ENCODE peak calls at places on chromosome 9, in ten cellular contexts. One of them, this sample, is unnamed.
A peak's percentile ranks its signal among the peaks of the same experiment; 100 is the strongest.

GRCh38 chr9:93264338-93265125 is 80.6 kb downstream of the WNK2 start:
- DNase-seq in omental fat pad: no peak
- DNase-seq in fibroblast of pulmonary artery: no peak
- DNase-seq in cardiac fibroblast: no peak
- DNase-seq in A549: no peak
- DNase-seq in HFFc6: no peak
- DNase-seq in ovary: no peak
- DNase-seq in endothelial cell: no peak
- DNase-seq in keratinocyte: no peak
- DNase-seq in OCI-LY7: no peak
- DNase-seq in this sample: no peak

GRCh38 chr9:113625456-113625855 is 161.9 kb downstream of the RGS3 start:
- DNase-seq in omental fat pad: no peak
- DNase-seq in keratinocyte: no peak
- DNase-seq in HFFc6: no peak
- DNase-seq in endothelial cell: no peak
- DNase-seq in fibroblast of pulmonary artery: no peak
- DNase-seq in ovary: no peak
- DNase-seq in A549: no peak
- DNase-seq in cardiac fibroblast: no peak
- DNase-seq in OCI-LY7: no peak
- DNase-seq in this sample: no peak

GRCh38 chr9:91374939-91375338 is 13.2 kb upstream of the AUH start:
- DNase-seq in cardiac fibroblast: peak; percentile 67
- DNase-seq in omental fat pad: no peak
- DNase-seq in A549: no peak
- DNase-seq in endothelial cell: no peak
- DNase-seq in keratinocyte: no peak
- DNase-seq in OCI-LY7: no peak
- DNase-seq in HFFc6: peak; percentile 91
- DNase-seq in fibroblast of pulmonary artery: peak; percentile 77
- DNase-seq in ovary: no peak
- DNase-seq in this sample: no peak

GRCh38 chr9:129459550-129460322 is 161.2 kb downstream of the C9orf50 start:
- DNase-seq in OCI-LY7: peak; percentile 14
- DNase-seq in keratinocyte: no peak
- DNase-seq in HFFc6: no peak
- DNase-seq in ovary: no peak
- DNase-seq in A549: no peak
- DNase-seq in endothelial cell: no peak
- DNase-seq in cardiac fibroblast: no peak
- DNase-seq in omental fat pad: no peak
- DNase-seq in fibroblast of pulmonary artery: no peak
- DNase-seq in this sample: peak; percentile 74

GRCh38 chr9:73038613-73039012 is 85.8 kb upstream of the ALDH1A1 start:
- DNase-seq in endothelial cell: no peak
- DNase-seq in keratinocyte: no peak
- DNase-seq in OCI-LY7: no peak
- DNase-seq in cardiac fibroblast: peak; percentile 5
- DNase-seq in A549: no peak
- DNase-seq in HFFc6: peak; percentile 9
- DNase-seq in ovary: peak; percentile 89
- DNase-seq in omental fat pad: peak; percentile 24
- DNase-seq in fibroblast of pulmonary artery: peak; percentile 58
- DNase-seq in this sample: no peak

GRCh38 chr9:8760000-8760767 is 960.6 kb upstream of the DMAC1 start:
- DNase-seq in OCI-LY7: no peak
- DNase-seq in ovary: no peak
- DNase-seq in HFFc6: no peak
- DNase-seq in fibroblast of pulmonary artery: no peak
- DNase-seq in cardiac fibroblast: no peak
- DNase-seq in endothelial cell: no peak
- DNase-seq in omental fat pad: no peak
- DNase-seq in keratinocyte: no peak
- DNase-seq in A549: no peak
- DNase-seq in this sample: no peak

GRCh38 chr9:35616681-35617459 is 1.3 kb downstream of the CD72 start:
- DNase-seq in HFFc6: no peak
- DNase-seq in keratinocyte: peak; percentile 17
- DNase-seq in endothelial cell: peak; percentile 43
- DNase-seq in omental fat pad: peak; percentile 75
- DNase-seq in fibroblast of pulmonary artery: peak; percentile 55
- DNase-seq in OCI-LY7: peak; percentile 79
- DNase-seq in A549: no peak
- DNase-seq in cardiac fibroblast: peak; percentile 52
- DNase-seq in ovary: peak; percentile 59
- DNase-seq in this sample: peak; percentile 87

GRCh38 chr9:83935276-83935890 is 14.2 kb upstream of the KIF27 start:
- DNase-seq in OCI-LY7: no peak
- DNase-seq in omental fat pad: no peak
- DNase-seq in endothelial cell: no peak
- DNase-seq in HFFc6: peak; percentile 81
- DNase-seq in keratinocyte: no peak
- DNase-seq in cardiac fibroblast: peak; percentile 88
- DNase-seq in A549: no peak
- DNase-seq in ovary: no peak
- DNase-seq in fibroblast of pulmonary artery: peak; percentile 85
- DNase-seq in this sample: no peak

GRCh38 chr9:21056931-21057330 is 20.8 kb downstream of the IFNB1 start:
- DNase-seq in omental fat pad: no peak
- DNase-seq in endothelial cell: no peak
- DNase-seq in OCI-LY7: no peak
- DNase-seq in cardiac fibroblast: peak; percentile 51
- DNase-seq in A549: no peak
- DNase-seq in ovary: no peak
- DNase-seq in keratinocyte: no peak
- DNase-seq in fibroblast of pulmonary artery: peak; percentile 17
- DNase-seq in HFFc6: peak; percentile 1
- DNase-seq in this sample: no peak

GRCh38 chr9:132114102-132114707 is 34.5 kb upstream of the MED27 start:
- DNase-seq in endothelial cell: peak; percentile 88
- DNase-seq in keratinocyte: peak; percentile 9
- DNase-seq in OCI-LY7: no peak
- DNase-seq in cardiac fibroblast: peak; percentile 56
- DNase-seq in ovary: peak; percentile 33
- DNase-seq in fibroblast of pulmonary artery: peak; percentile 69
- DNase-seq in A549: peak; percentile 59
- DNase-seq in omental fat pad: peak; percentile 31
- DNase-seq in HFFc6: no peak
- DNase-seq in this sample: peak; percentile 58

GRCh38 chr9:80501635-80502034 is 929.9 kb downstream of the TLE4 start:
- DNase-seq in A549: no peak
- DNase-seq in endothelial cell: no peak
- DNase-seq in keratinocyte: no peak
- DNase-seq in HFFc6: no peak
- DNase-seq in fibroblast of pulmonary artery: peak; percentile 24
- DNase-seq in cardiac fibroblast: peak; percentile 85
- DNase-seq in ovary: no peak
- DNase-seq in omental fat pad: no peak
- DNase-seq in OCI-LY7: no peak
- DNase-seq in this sample: no peak

GRCh38 chr9:95031711-95032461 is 285.6 kb downstream of the FANCC start:
- DNase-seq in cardiac fibroblast: no peak
- DNase-seq in ovary: no peak
- DNase-seq in A549: no peak
- DNase-seq in keratinocyte: no peak
- DNase-seq in fibroblast of pulmonary artery: no peak
- DNase-seq in endothelial cell: no peak
- DNase-seq in omental fat pad: no peak
- DNase-seq in HFFc6: no peak
- DNase-seq in OCI-LY7: peak; percentile 11
- DNase-seq in this sample: no peak

GRCh38 chr9:125356032-125356431 is 94.4 kb downstream of the GAPVD1 start:
- DNase-seq in keratinocyte: no peak
- DNase-seq in fibroblast of pulmonary artery: no peak
- DNase-seq in A549: no peak
- DNase-seq in cardiac fibroblast: no peak
- DNase-seq in ovary: no peak
- DNase-seq in omental fat pad: no peak
- DNase-seq in OCI-LY7: no peak
- DNase-seq in endothelial cell: no peak
- DNase-seq in HFFc6: no peak
- DNase-seq in this sample: no peak

GRCh38 chr9:125366676-125367075 is 105.0 kb downstream of the GAPVD1 start:
- DNase-seq in A549: no peak
- DNase-seq in endothelial cell: no peak
- DNase-seq in HFFc6: no peak
- DNase-seq in omental fat pad: no peak
- DNase-seq in cardiac fibroblast: no peak
- DNase-seq in keratinocyte: no peak
- DNase-seq in fibroblast of pulmonary artery: no peak
- DNase-seq in OCI-LY7: no peak
- DNase-seq in ovary: no peak
- DNase-seq in this sample: no peak

GRCh38 chr9:125360621-125361020 is 99.0 kb downstream of the GAPVD1 start:
- DNase-seq in fibroblast of pulmonary artery: no peak
- DNase-seq in OCI-LY7: no peak
- DNase-seq in cardiac fibroblast: no peak
- DNase-seq in endothelial cell: no peak
- DNase-seq in ovary: no peak
- DNase-seq in HFFc6: no peak
- DNase-seq in A549: no peak
- DNase-seq in keratinocyte: no peak
- DNase-seq in omental fat pad: no peak
- DNase-seq in this sample: no peak

GRCh38 chr9:125359011-125359410 is 97.4 kb downstream of the GAPVD1 start:
- DNase-seq in A549: no peak
- DNase-seq in fibroblast of pulmonary artery: no peak
- DNase-seq in endothelial cell: no peak
- DNase-seq in ovary: no peak
- DNase-seq in omental fat pad: no peak
- DNase-seq in OCI-LY7: no peak
- DNase-seq in HFFc6: no peak
- DNase-seq in keratinocyte: no peak
- DNase-seq in cardiac fibroblast: no peak
- DNase-seq in this sample: no peak

DNA sequence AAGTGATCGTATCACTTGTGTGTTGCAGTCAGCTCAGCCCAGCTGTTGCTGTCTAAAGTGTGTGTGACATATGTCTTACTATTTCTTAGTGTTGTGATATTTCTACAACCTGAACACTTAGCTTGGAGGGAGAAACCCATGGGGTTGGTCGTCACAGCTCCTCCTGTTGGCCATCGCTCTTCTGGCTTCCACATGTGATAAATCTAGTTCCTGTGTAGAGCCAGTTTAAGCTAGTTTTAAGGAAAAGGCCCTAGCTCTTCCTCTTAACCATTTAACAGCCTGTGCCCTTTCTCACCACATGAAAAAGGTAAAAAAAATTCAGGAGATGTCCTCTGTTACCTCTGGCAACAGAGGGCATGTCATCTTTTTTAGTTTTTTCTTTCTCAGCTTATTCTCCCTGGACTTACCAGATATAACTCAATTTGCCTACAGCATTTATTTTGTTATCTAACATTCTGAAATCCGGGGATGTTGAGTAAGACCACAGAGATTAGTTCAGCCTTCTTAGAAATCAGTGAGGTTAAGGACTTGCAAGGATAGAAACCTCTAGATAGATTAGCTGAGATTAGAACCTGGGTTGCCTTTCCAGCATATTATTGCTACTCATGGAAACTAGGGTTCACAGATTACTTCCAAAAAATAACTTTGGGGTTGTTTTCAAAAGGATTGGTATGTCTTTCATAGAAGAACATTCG is 100.4 kb downstream of the GAPVD1 start:
- DNase-seq in HFFc6: no peak
- DNase-seq in fibroblast of pulmonary artery: peak; percentile 34
- DNase-seq in omental fat pad: no peak
- DNase-seq in OCI-LY7: peak; percentile 43
- DNase-seq in ovary: no peak
- DNase-seq in endothelial cell: peak; percentile 52
- DNase-seq in A549: no peak
- DNase-seq in keratinocyte: no peak
- DNase-seq in cardiac fibroblast: peak; percentile 39
- DNase-seq in this sample: no peak
- TF ChIP-seq CTCF in HFFc6: peak; percentile 66
- TF ChIP-seq CTCF in fibroblast of pulmonary artery: peak; percentile 41
- TF ChIP-seq CTCF in omental fat pad: no peak
- TF ChIP-seq CTCF in OCI-LY7: peak; percentile 68
- TF ChIP-seq CTCF in ovary: no peak
- TF ChIP-seq CTCF in endothelial cell: peak; percentile 31
- TF ChIP-seq CTCF in A549: peak; percentile 22
- TF ChIP-seq CTCF in keratinocyte: no peak
- TF ChIP-seq CTCF in cardiac fibroblast: peak; percentile 18
- TF ChIP-seq CTCF in this sample: no peak

GRCh38 chr9:88672874-88673695 is 138.1 kb downstream of the NXNL2 start:
- DNase-seq in omental fat pad: no peak
- DNase-seq in ovary: no peak
- DNase-seq in HFFc6: no peak
- DNase-seq in cardiac fibroblast: no peak
- DNase-seq in OCI-LY7: no peak
- DNase-seq in fibroblast of pulmonary artery: no peak
- DNase-seq in keratinocyte: no peak
- DNase-seq in A549: no peak
- DNase-seq in endothelial cell: no peak
- DNase-seq in this sample: no peak
- TF ChIP-seq CTCF in omental fat pad: no peak
- TF ChIP-seq CTCF in ovary: no peak
- TF ChIP-seq CTCF in HFFc6: peak; percentile 9
- TF ChIP-seq CTCF in cardiac fibroblast: no peak
- TF ChIP-seq CTCF in OCI-LY7: no peak
- TF ChIP-seq CTCF in fibroblast of pulmonary artery: no peak
- TF ChIP-seq CTCF in keratinocyte: no peak
- TF ChIP-seq CTCF in A549: no peak
- TF ChIP-seq CTCF in endothelial cell: no peak
- TF ChIP-seq CTCF in this sample: no peak

GRCh38 chr9:133727277-133727875 is 10.8 kb downstream of the SARDH start:
- DNase-seq in cardiac fibroblast: no peak
- DNase-seq in omental fat pad: peak; percentile 1
- DNase-seq in fibroblast of pulmonary artery: no peak
- DNase-seq in keratinocyte: no peak
- DNase-seq in A549: no peak
- DNase-seq in ovary: no peak
- DNase-seq in OCI-LY7: no peak
- DNase-seq in endothelial cell: no peak
- DNase-seq in HFFc6: no peak
- DNase-seq in this sample: no peak
- TF ChIP-seq CTCF in cardiac fibroblast: no peak
- TF ChIP-seq CTCF in omental fat pad: no peak
- TF ChIP-seq CTCF in fibroblast of pulmonary artery: no peak
- TF ChIP-seq CTCF in keratinocyte: peak; percentile 4
- TF ChIP-seq CTCF in A549: no peak
- TF ChIP-seq CTCF in ovary: no peak
- TF ChIP-seq CTCF in OCI-LY7: peak; percentile 52
- TF ChIP-seq CTCF in endothelial cell: no peak
- TF ChIP-seq CTCF in HFFc6: no peak
- TF ChIP-seq CTCF in this sample: no peak

DNA sequence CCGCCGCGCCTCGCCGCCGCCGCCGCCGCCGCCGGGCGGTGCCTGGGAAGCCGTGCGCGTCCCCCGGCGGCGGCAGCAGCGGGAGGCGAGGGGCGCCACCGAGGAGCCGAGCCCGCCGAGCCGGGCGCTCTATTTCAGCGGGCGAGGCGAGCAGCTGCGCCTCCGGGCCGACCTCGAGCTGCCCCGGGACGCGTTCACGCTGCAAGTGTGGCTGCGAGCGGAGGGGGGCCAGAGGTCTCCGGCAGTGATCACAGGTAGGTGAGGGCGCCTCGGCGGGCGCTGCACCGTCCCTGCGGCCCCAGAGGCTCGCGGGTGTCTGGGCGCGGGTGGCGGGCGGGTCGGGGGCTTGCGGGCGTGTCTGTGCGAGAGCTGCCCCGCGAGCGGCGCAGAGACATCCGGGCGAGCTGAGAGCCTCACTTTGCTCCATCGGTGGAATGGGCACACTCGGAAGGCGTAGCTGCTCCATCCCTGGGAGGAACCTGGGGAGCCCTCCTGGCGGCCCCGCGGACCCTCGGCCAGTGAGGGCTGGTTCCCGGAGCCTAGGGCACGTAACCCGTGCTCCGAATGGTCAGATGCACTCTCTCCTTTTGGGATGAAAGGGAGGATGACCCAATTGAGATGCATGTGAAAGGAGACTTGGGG is 864 bp downstream of the PAPPA start:
- DNase-seq in omental fat pad: no peak
- DNase-seq in OCI-LY7: no peak
- DNase-seq in HFFc6: no peak
- DNase-seq in A549: no peak
- DNase-seq in keratinocyte: no peak
- DNase-seq in ovary: peak; percentile 36
- DNase-seq in fibroblast of pulmonary artery: peak; percentile 42
- DNase-seq in cardiac fibroblast: no peak
- DNase-seq in endothelial cell: peak; percentile 42
- DNase-seq in this sample: peak; percentile 29
- TF ChIP-seq CTCF in omental fat pad: no peak
- TF ChIP-seq CTCF in OCI-LY7: no peak
- TF ChIP-seq CTCF in HFFc6: peak; percentile 9
- TF ChIP-seq CTCF in A549: no peak
- TF ChIP-seq CTCF in keratinocyte: no peak
- TF ChIP-seq CTCF in ovary: no peak
- TF ChIP-seq CTCF in fibroblast of pulmonary artery: no peak
- TF ChIP-seq CTCF in cardiac fibroblast: no peak
- TF ChIP-seq CTCF in endothelial cell: no peak
- TF ChIP-seq CTCF in this sample: no peak

This sample was measured in GM13976.